ENCODE peak calls at places on chromosomes 4 and X, in eight cellular contexts. One of them, this sample, is unnamed. For H3K4me1, the result is how much of the 10 kb centered on the place peaks cover.

GRCh38 chr4:138540056-138540800 is 298.1 kb upstream of the SLC7A11 start:
- DNase-seq in adrenal gland: no peak
- DNase-seq in CD8-positive, alpha-beta T cell: no peak
- DNase-seq in cardiac muscle cell: no peak
- DNase-seq in lower lobe of right lung: no peak
- DNase-seq in pancreas: no peak
- DNase-seq in GM12878: no peak
- DNase-seq in CD8-positive, alpha-beta memory T cell: no peak
- DNase-seq in this sample: no peak

GRCh38 chrX:69387559-69388487 is 116.3 kb upstream of the NALF2 start:
- DNase-seq in adrenal gland: peak
- DNase-seq in CD8-positive, alpha-beta T cell: peak
- DNase-seq in cardiac muscle cell: peak
- DNase-seq in lower lobe of right lung: peak
- DNase-seq in pancreas: peak
- DNase-seq in GM12878: no peak
- DNase-seq in CD8-positive, alpha-beta memory T cell: peak
- DNase-seq in this sample: no peak

GRCh38 chr4:108877821-108878220 is 115.0 kb upstream of the ETNPPL start:
- DNase-seq in adrenal gland: no peak
- DNase-seq in CD8-positive, alpha-beta T cell: no peak
- DNase-seq in cardiac muscle cell: no peak
- DNase-seq in lower lobe of right lung: no peak
- DNase-seq in pancreas: no peak
- DNase-seq in GM12878: no peak
- DNase-seq in CD8-positive, alpha-beta memory T cell: no peak
- DNase-seq in this sample: no peak

GRCh38 chr4:3699261-3699660 is 66.9 kb upstream of the ADRA2C start:
- DNase-seq in adrenal gland: no peak
- DNase-seq in CD8-positive, alpha-beta T cell: no peak
- DNase-seq in cardiac muscle cell: no peak
- DNase-seq in lower lobe of right lung: no peak
- DNase-seq in pancreas: no peak
- DNase-seq in GM12878: no peak
- DNase-seq in CD8-positive, alpha-beta memory T cell: no peak
- DNase-seq in this sample: no peak

GRCh38 chr4:90852232-90852631 is 725.0 kb downstream of the CCSER1 start:
- DNase-seq in adrenal gland: no peak
- DNase-seq in CD8-positive, alpha-beta T cell: no peak
- DNase-seq in cardiac muscle cell: no peak
- DNase-seq in lower lobe of right lung: no peak
- DNase-seq in pancreas: no peak
- DNase-seq in GM12878: no peak
- DNase-seq in CD8-positive, alpha-beta memory T cell: no peak
- DNase-seq in this sample: no peak

GRCh38 chr4:10655968-10656367 is 28.6 kb downstream of the CLNK start:
- DNase-seq in adrenal gland: no peak
- DNase-seq in CD8-positive, alpha-beta T cell: no peak
- DNase-seq in cardiac muscle cell: peak
- DNase-seq in lower lobe of right lung: no peak
- DNase-seq in pancreas: no peak
- DNase-seq in GM12878: no peak
- DNase-seq in CD8-positive, alpha-beta memory T cell: no peak
- DNase-seq in this sample: no peak

GRCh38 chrX:74890676-74891430 is 34.4 kb downstream of the NEXMIF start:
- DNase-seq in adrenal gland: no peak
- DNase-seq in CD8-positive, alpha-beta T cell: no peak
- DNase-seq in cardiac muscle cell: no peak
- DNase-seq in lower lobe of right lung: no peak
- DNase-seq in pancreas: no peak
- DNase-seq in GM12878: peak
- DNase-seq in CD8-positive, alpha-beta memory T cell: no peak
- DNase-seq in this sample: no peak

GRCh38 chr4:147078362-147078761 is 132.7 kb upstream of the TTC29 start:
- DNase-seq in adrenal gland: no peak
- DNase-seq in CD8-positive, alpha-beta T cell: no peak
- DNase-seq in cardiac muscle cell: peak
- DNase-seq in lower lobe of right lung: no peak
- DNase-seq in pancreas: no peak
- DNase-seq in GM12878: no peak
- DNase-seq in CD8-positive, alpha-beta memory T cell: no peak
- DNase-seq in this sample: no peak

GRCh38 chr4:56655627-56656345 is 25.3 kb downstream of the HOPX start:
- DNase-seq in adrenal gland: no peak
- DNase-seq in CD8-positive, alpha-beta T cell: no peak
- DNase-seq in cardiac muscle cell: no peak
- DNase-seq in lower lobe of right lung: no peak
- DNase-seq in pancreas: no peak
- DNase-seq in GM12878: no peak
- DNase-seq in CD8-positive, alpha-beta memory T cell: no peak
- DNase-seq in this sample: no peak

GRCh38 chr4:188299161-188299560 is 159.9 kb downstream of the TRIML1 start:
- DNase-seq in adrenal gland: no peak
- DNase-seq in CD8-positive, alpha-beta T cell: no peak
- DNase-seq in cardiac muscle cell: peak
- DNase-seq in lower lobe of right lung: no peak
- DNase-seq in pancreas: no peak
- DNase-seq in GM12878: no peak
- DNase-seq in CD8-positive, alpha-beta memory T cell: no peak
- DNase-seq in this sample: no peak

GRCh38 chrX:77160301-77160700 is 286.9 kb upstream of the FGF16 start:
- DNase-seq in adrenal gland: peak
- DNase-seq in CD8-positive, alpha-beta T cell: no peak
- DNase-seq in cardiac muscle cell: no peak
- DNase-seq in lower lobe of right lung: no peak
- DNase-seq in pancreas: no peak
- DNase-seq in GM12878: no peak
- DNase-seq in CD8-positive, alpha-beta memory T cell: no peak
- DNase-seq in this sample: no peak

GRCh38 chr4:140851804-140852203 is 95.6 kb upstream of the TBC1D9 start:
- DNase-seq in adrenal gland: no peak
- DNase-seq in CD8-positive, alpha-beta T cell: no peak
- DNase-seq in cardiac muscle cell: no peak
- DNase-seq in lower lobe of right lung: no peak
- DNase-seq in pancreas: no peak
- DNase-seq in GM12878: no peak
- DNase-seq in CD8-positive, alpha-beta memory T cell: no peak
- DNase-seq in this sample: no peak

GRCh38 chr4:17283832-17284231 is 228.1 kb downstream of the QDPR start:
- DNase-seq in adrenal gland: no peak
- DNase-seq in CD8-positive, alpha-beta T cell: no peak
- DNase-seq in cardiac muscle cell: no peak
- DNase-seq in lower lobe of right lung: no peak
- DNase-seq in pancreas: no peak
- DNase-seq in GM12878: no peak
- DNase-seq in CD8-positive, alpha-beta memory T cell: no peak
- DNase-seq in this sample: no peak

GRCh38 chr4:52376107-52376704 is 282.9 kb downstream of the USP46 start:
- DNase-seq in adrenal gland: peak
- DNase-seq in CD8-positive, alpha-beta T cell: no peak
- DNase-seq in cardiac muscle cell: peak
- DNase-seq in lower lobe of right lung: no peak
- DNase-seq in pancreas: no peak
- DNase-seq in GM12878: no peak
- DNase-seq in CD8-positive, alpha-beta memory T cell: no peak
- DNase-seq in this sample: no peak

GRCh38 chr4:102598759-102599379 is 97.7 kb downstream of the NFKB1 start:
- DNase-seq in adrenal gland: no peak
- DNase-seq in CD8-positive, alpha-beta T cell: no peak
- DNase-seq in cardiac muscle cell: no peak
- DNase-seq in lower lobe of right lung: no peak
- DNase-seq in pancreas: no peak
- DNase-seq in GM12878: no peak
- DNase-seq in CD8-positive, alpha-beta memory T cell: no peak
- DNase-seq in this sample: no peak

GRCh38 chr4:68337522-68337921 is 12.4 kb downstream of the YTHDC1 start:
- DNase-seq in adrenal gland: no peak
- DNase-seq in CD8-positive, alpha-beta T cell: no peak
- DNase-seq in cardiac muscle cell: no peak
- DNase-seq in lower lobe of right lung: no peak
- DNase-seq in pancreas: no peak
- DNase-seq in GM12878: no peak
- DNase-seq in CD8-positive, alpha-beta memory T cell: no peak
- DNase-seq in this sample: no peak

GRCh38 chr4:68337004-68337403 is 12.9 kb downstream of the YTHDC1 start:
- DNase-seq in adrenal gland: no peak
- DNase-seq in CD8-positive, alpha-beta T cell: no peak
- DNase-seq in cardiac muscle cell: no peak
- DNase-seq in lower lobe of right lung: no peak
- DNase-seq in pancreas: no peak
- DNase-seq in GM12878: no peak
- DNase-seq in CD8-positive, alpha-beta memory T cell: no peak
- DNase-seq in this sample: no peak

GRCh38 chr4:68342139-68342538 is 7.8 kb downstream of the YTHDC1 start:
- DNase-seq in adrenal gland: peak
- DNase-seq in CD8-positive, alpha-beta T cell: no peak
- DNase-seq in cardiac muscle cell: peak
- DNase-seq in lower lobe of right lung: peak
- DNase-seq in pancreas: no peak
- DNase-seq in GM12878: no peak
- DNase-seq in CD8-positive, alpha-beta memory T cell: no peak
- DNase-seq in this sample: no peak

GRCh38 chr4:68336530-68336929 is 13.4 kb downstream of the YTHDC1 start:
- DNase-seq in adrenal gland: no peak
- DNase-seq in CD8-positive, alpha-beta T cell: no peak
- DNase-seq in cardiac muscle cell: no peak
- DNase-seq in lower lobe of right lung: no peak
- DNase-seq in pancreas: no peak
- DNase-seq in GM12878: no peak
- DNase-seq in CD8-positive, alpha-beta memory T cell: no peak
- DNase-seq in this sample: no peak

GRCh38 chr4:68338625-68339024 is 11.3 kb downstream of the YTHDC1 start:
- DNase-seq in adrenal gland: no peak
- DNase-seq in CD8-positive, alpha-beta T cell: no peak
- DNase-seq in cardiac muscle cell: peak
- DNase-seq in lower lobe of right lung: no peak
- DNase-seq in pancreas: no peak
- DNase-seq in GM12878: no peak
- DNase-seq in CD8-positive, alpha-beta memory T cell: no peak
- DNase-seq in this sample: no peak
- H3K4me1 ChIP-seq in adrenal gland: under half
- H3K4me1 ChIP-seq in CD8-positive, alpha-beta T cell: half or more
- H3K4me1 ChIP-seq in cardiac muscle cell: half or more
- H3K4me1 ChIP-seq in lower lobe of right lung: half or more
- H3K4me1 ChIP-seq in pancreas: under half
- H3K4me1 ChIP-seq in GM12878: under half
- H3K4me1 ChIP-seq in CD8-positive, alpha-beta memory T cell: under half
- H3K4me1 ChIP-seq in this sample: under half

GRCh38 chr4:87011340-87012034 is 76.7 kb downstream of the AFF1 start:
- DNase-seq in adrenal gland: no peak
- DNase-seq in CD8-positive, alpha-beta T cell: no peak
- DNase-seq in cardiac muscle cell: peak
- DNase-seq in lower lobe of right lung: no peak
- DNase-seq in pancreas: no peak
- DNase-seq in GM12878: no peak
- DNase-seq in CD8-positive, alpha-beta memory T cell: no peak
- DNase-seq in this sample: no peak

GRCh38 chr4:87010192-87010591 is 75.4 kb downstream of the AFF1 start:
- DNase-seq in adrenal gland: no peak
- DNase-seq in CD8-positive, alpha-beta T cell: no peak
- DNase-seq in cardiac muscle cell: no peak
- DNase-seq in lower lobe of right lung: no peak
- DNase-seq in pancreas: no peak
- DNase-seq in GM12878: no peak
- DNase-seq in CD8-positive, alpha-beta memory T cell: no peak
- DNase-seq in this sample: no peak

GRCh38 chr4:87007345-87008181 is 72.8 kb downstream of the AFF1 start:
- DNase-seq in adrenal gland: peak
- DNase-seq in CD8-positive, alpha-beta T cell: peak
- DNase-seq in cardiac muscle cell: peak
- DNase-seq in lower lobe of right lung: peak
- DNase-seq in pancreas: peak
- DNase-seq in GM12878: no peak
- DNase-seq in CD8-positive, alpha-beta memory T cell: peak
- DNase-seq in this sample: no peak

GRCh38 chr4:87006531-87007344 is 71.9 kb downstream of the AFF1 start:
- DNase-seq in adrenal gland: peak
- DNase-seq in CD8-positive, alpha-beta T cell: peak
- DNase-seq in cardiac muscle cell: peak
- DNase-seq in lower lobe of right lung: peak
- DNase-seq in pancreas: peak
- DNase-seq in GM12878: peak
- DNase-seq in CD8-positive, alpha-beta memory T cell: peak
- DNase-seq in this sample: peak

GRCh38 chr4:87009095-87009648 is 74.4 kb downstream of the AFF1 start:
- DNase-seq in adrenal gland: no peak
- DNase-seq in CD8-positive, alpha-beta T cell: no peak
- DNase-seq in cardiac muscle cell: no peak
- DNase-seq in lower lobe of right lung: no peak
- DNase-seq in pancreas: no peak
- DNase-seq in GM12878: no peak
- DNase-seq in CD8-positive, alpha-beta memory T cell: no peak
- DNase-seq in this sample: no peak
- H3K4me1 ChIP-seq in adrenal gland: under half
- H3K4me1 ChIP-seq in CD8-positive, alpha-beta T cell: half or more
- H3K4me1 ChIP-seq in cardiac muscle cell: half or more
- H3K4me1 ChIP-seq in lower lobe of right lung: half or more
- H3K4me1 ChIP-seq in pancreas: under half
- H3K4me1 ChIP-seq in GM12878: under half
- H3K4me1 ChIP-seq in CD8-positive, alpha-beta memory T cell: half or more
- H3K4me1 ChIP-seq in this sample: under half

GRCh38 chrX:49172280-49172780 is 632 bp downstream of the PLP2 start:
- DNase-seq in adrenal gland: peak
- DNase-seq in CD8-positive, alpha-beta T cell: peak
- DNase-seq in cardiac muscle cell: peak
- DNase-seq in lower lobe of right lung: peak
- DNase-seq in pancreas: peak
- DNase-seq in GM12878: no peak
- DNase-seq in CD8-positive, alpha-beta memory T cell: peak
- DNase-seq in this sample: no peak

GRCh38 chrX:49175875-49176274 is 4.2 kb downstream of the PLP2 start:
- DNase-seq in adrenal gland: no peak
- DNase-seq in CD8-positive, alpha-beta T cell: no peak
- DNase-seq in cardiac muscle cell: no peak
- DNase-seq in lower lobe of right lung: no peak
- DNase-seq in pancreas: no peak
- DNase-seq in GM12878: no peak
- DNase-seq in CD8-positive, alpha-beta memory T cell: no peak
- DNase-seq in this sample: no peak

GRCh38 chrX:49176421-49177326 is 5.0 kb downstream of the PLP2 start:
- DNase-seq in adrenal gland: peak
- DNase-seq in CD8-positive, alpha-beta T cell: no peak
- DNase-seq in cardiac muscle cell: no peak
- DNase-seq in lower lobe of right lung: peak
- DNase-seq in pancreas: no peak
- DNase-seq in GM12878: no peak
- DNase-seq in CD8-positive, alpha-beta memory T cell: no peak
- DNase-seq in this sample: no peak

GRCh38 chrX:49175435-49175834 is 3.7 kb downstream of the PLP2 start:
- DNase-seq in adrenal gland: no peak
- DNase-seq in CD8-positive, alpha-beta T cell: no peak
- DNase-seq in cardiac muscle cell: no peak
- DNase-seq in lower lobe of right lung: no peak
- DNase-seq in pancreas: no peak
- DNase-seq in GM12878: no peak
- DNase-seq in CD8-positive, alpha-beta memory T cell: no peak
- DNase-seq in this sample: no peak

GRCh38 chrX:49174723-49175122 is 3.0 kb downstream of the PLP2 start:
- DNase-seq in adrenal gland: no peak
- DNase-seq in CD8-positive, alpha-beta T cell: no peak
- DNase-seq in cardiac muscle cell: no peak
- DNase-seq in lower lobe of right lung: no peak
- DNase-seq in pancreas: no peak
- DNase-seq in GM12878: no peak
- DNase-seq in CD8-positive, alpha-beta memory T cell: no peak
- DNase-seq in this sample: no peak
- H3K4me1 ChIP-seq in adrenal gland: under half
- H3K4me1 ChIP-seq in CD8-positive, alpha-beta T cell: under half
- H3K4me1 ChIP-seq in cardiac muscle cell: under half
- H3K4me1 ChIP-seq in lower lobe of right lung: under half
- H3K4me1 ChIP-seq in pancreas: under half
- H3K4me1 ChIP-seq in GM12878: under half
- H3K4me1 ChIP-seq in CD8-positive, alpha-beta memory T cell: under half
- H3K4me1 ChIP-seq in this sample: half or more

GRCh38 chr4:75902352-75902751 is at the start of gene PPEF2:
- DNase-seq in adrenal gland: no peak
- DNase-seq in CD8-positive, alpha-beta T cell: no peak
- DNase-seq in cardiac muscle cell: no peak
- DNase-seq in lower lobe of right lung: no peak
- DNase-seq in pancreas: no peak
- DNase-seq in GM12878: no peak
- DNase-seq in CD8-positive, alpha-beta memory T cell: no peak
- DNase-seq in this sample: no peak
- H3K4me1 ChIP-seq in adrenal gland: under half
- H3K4me1 ChIP-seq in CD8-positive, alpha-beta T cell: under half
- H3K4me1 ChIP-seq in cardiac muscle cell: under half
- H3K4me1 ChIP-seq in lower lobe of right lung: under half
- H3K4me1 ChIP-seq in pancreas: under half
- H3K4me1 ChIP-seq in GM12878: under half
- H3K4me1 ChIP-seq in CD8-positive, alpha-beta memory T cell: under half
- H3K4me1 ChIP-seq in this sample: under half

This sample was measured in esophagus squamous epithelium.